ENCODE peak calls at places on chromosomes 2 and 18, in nine cellular contexts. B is fibroblast of lung, M is PC-3, C is astrocyte of the spinal cord, T is kidney epithelial cell, J is thoracic aorta, F is OCI-LY7, E is upper lobe of right lung, D is AG10803. N is an unnamed sample.

GRCh38 chr2:232860593-232861241 is 9.3 kb upstream of the SNORC start:
- DNase-seq in F (no peak), D (no peak), T (no peak), J (no peak), B (peak; percentile 50), C (peak; percentile 16), M (peak; percentile 25), E (no peak), N (no peak)

GRCh38 chr2:219058541-219059374 is 2.0 kb downstream of the IHH start:
- DNase-seq in J (no peak), E (peak; percentile 92), B (peak; percentile 5), D (no peak), T (no peak), M (peak; percentile 22), F (no peak), C (no peak), N (no peak)

GRCh38 chr18:54020346-54020745 is 204.1 kb downstream of the MBD2 start:
- DNase-seq in E (no peak), J (no peak), F (no peak), T (no peak), M (no peak), C (peak; percentile 60), D (peak; percentile 33), B (peak; percentile 25), N (no peak)

GRCh38 chr2:30786923-30787685 is 20.1 kb downstream of the CAPN13 start:
- DNase-seq in J (no peak), C (no peak), T (no peak), E (no peak), M (no peak), F (no peak), D (no peak), B (no peak), N (no peak)

GRCh38 chr2:71925268-71926097 is 222.2 kb downstream of the CYP26B1 start:
- DNase-seq in J (no peak), T (no peak), D (no peak), B (no peak), F (no peak), M (no peak), E (peak; percentile 31), C (no peak), N (no peak)

GRCh38 chr2:96408631-96409542 is 73.3 kb downstream of the NCAPH start:
- DNase-seq in F (peak; percentile 10), C (peak; percentile 47), T (peak; percentile 43), D (no peak), E (peak; percentile 30), J (peak; percentile 25), B (peak; percentile 80), M (peak; percentile 53), N (no peak)

GRCh38 chr2:239440511-239440959 is 39.7 kb upstream of the HDAC4 start:
- DNase-seq in B (no peak), J (no peak), F (no peak), M (no peak), D (no peak), T (no peak), C (peak; percentile 31), E (no peak), N (no peak)

GRCh38 chr2:210963386-210963785 is 407.0 kb downstream of the CPS1 start:
- DNase-seq in M (no peak), J (no peak), T (no peak), D (no peak), C (no peak), B (no peak), F (no peak), E (no peak), N (no peak)

GRCh38 chr18:75235891-75236290 is 25.3 kb downstream of the TSHZ1 start:
- DNase-seq in F (no peak), J (no peak), B (no peak), E (no peak), M (no peak), C (no peak), D (no peak), T (no peak), N (no peak)

GRCh38 chr2:118990757-118991545 is 49.0 kb downstream of the MARCO start:
- DNase-seq in D (no peak), T (no peak), J (no peak), C (no peak), M (no peak), F (no peak), E (peak; percentile 52), B (no peak), N (no peak)

GRCh38 chr2:118989481-118989880 is 47.5 kb downstream of the MARCO start:
- DNase-seq in M (peak; percentile 74), C (no peak), J (no peak), E (no peak), D (no peak), F (no peak), B (no peak), T (no peak), N (no peak)

GRCh38 chr2:118993392-118993752 is 51.4 kb downstream of the MARCO start:
- DNase-seq in M (no peak), T (no peak), D (no peak), F (no peak), C (no peak), E (no peak), B (no peak), J (no peak), N (no peak)

GRCh38 chr2:118992740-118993391 is 50.9 kb downstream of the MARCO start:
- DNase-seq in J (no peak), C (no peak), B (no peak), F (no peak), E (peak; percentile 20), M (peak; percentile 85), T (no peak), D (no peak), N (no peak)

GRCh38 chr2:118991554-118991953 is 49.6 kb downstream of the MARCO start:
- DNase-seq in J (no peak), B (no peak), D (no peak), T (no peak), E (peak; percentile 21), M (no peak), C (no peak), F (no peak), N (no peak)
- TF ChIP-seq CTCF in J (no peak), B (no peak), D (no peak), T (no peak), E (no peak), M (no peak), C (no peak), F (no peak), N (no peak)

GRCh38 chr18:62610509-62611394 is 87.9 kb downstream of the ZCCHC2 start:
- DNase-seq in M (no peak), F (no peak), B (no peak), T (no peak), J (no peak), E (no peak), D (no peak), C (no peak), N (no peak)

GRCh38 chr18:62614499-62614898 is 91.7 kb downstream of the ZCCHC2 start:
- DNase-seq in D (no peak), J (no peak), B (no peak), M (no peak), F (no peak), C (no peak), T (no peak), E (no peak), N (no peak)

GRCh38 chr18:62612246-62612645 is 89.4 kb downstream of the ZCCHC2 start:
- DNase-seq in T (no peak), F (no peak), J (no peak), M (no peak), B (no peak), E (no peak), C (no peak), D (no peak), N (no peak)

GRCh38 chr18:62612721-62613120 is 89.9 kb downstream of the ZCCHC2 start:
- DNase-seq in F (no peak), C (no peak), T (no peak), D (no peak), J (no peak), M (no peak), B (no peak), E (no peak), N (no peak)

GRCh38 chr18:62611395-62612241 is 88.8 kb downstream of the ZCCHC2 start:
- DNase-seq in B (no peak), F (no peak), D (no peak), E (no peak), T (no peak), M (no peak), C (peak; percentile 1), J (no peak), N (no peak)
- H3K4me3 ChIP-seq in B (no peak overlapping the region), F (no peak overlapping the region), D (no peak overlapping the region), E (peak overlapping the region; percentile 5), T (peak overlapping the region; percentile 27), M (no peak overlapping the region), C (no peak overlapping the region), J (peak overlapping the region; percentile 61), N (no peak overlapping the region)

GRCh38 chr18:62245699-62246098 is 58.6 kb downstream of the RELCH start:
- DNase-seq in B (no peak), T (no peak), J (no peak), C (no peak), M (peak; percentile 3), E (no peak), F (no peak), D (no peak), N (no peak)
- TF ChIP-seq CTCF in B (peak; percentile 21), T (no peak), J (no peak), C (no peak), M (peak; percentile 28), E (no peak), F (no peak), D (no peak), N (peak; percentile 15)

GRCh38 chr2:86336350-86337234 is 834 bp downstream of the REEP1 start:
- DNase-seq in D (no peak), B (no peak), F (no peak), C (no peak), J (no peak), T (no peak), E (no peak), M (no peak), N (no peak)

GRCh38 chr2:86338778-86339295 is 1.4 kb upstream of the REEP1 start:
- DNase-seq in F (no peak), C (no peak), T (no peak), E (no peak), M (no peak), B (no peak), J (no peak), D (no peak), N (no peak)

GRCh38 chr2:86333378-86333777 is 4.0 kb downstream of the REEP1 start:
- DNase-seq in M (no peak), F (no peak), D (no peak), B (no peak), J (no peak), C (no peak), E (no peak), T (no peak), N (no peak)

GRCh38 chr2:86337235-86338099 is at the start of gene REEP1:
- DNase-seq in B (peak; percentile 13), M (no peak), D (no peak), E (no peak), C (peak; percentile 1), F (no peak), T (no peak), J (no peak), N (no peak)

DNA sequence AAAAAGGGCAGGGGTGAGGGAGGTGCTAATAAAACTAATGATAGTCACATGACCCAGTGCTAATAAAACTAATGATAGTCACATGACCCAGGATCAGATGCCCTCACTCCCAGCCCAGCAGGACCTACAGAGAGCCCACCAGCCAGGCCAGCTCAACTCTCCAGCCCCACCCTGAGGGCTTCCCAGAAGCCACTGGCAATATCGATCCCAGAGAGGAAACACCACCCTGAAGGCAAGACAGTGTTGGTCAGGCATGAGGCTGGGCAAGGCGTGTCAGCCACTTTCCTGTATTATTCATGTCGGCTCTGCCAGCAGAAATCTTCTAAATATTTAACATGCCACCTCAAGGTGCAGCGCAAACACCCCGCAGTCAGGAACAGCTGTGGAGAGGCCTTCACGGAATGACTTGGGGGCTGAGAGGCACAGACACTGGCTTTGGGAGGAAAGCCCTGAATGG is 1.5 kb downstream of the REEP1 start:
- DNase-seq in T (no peak), B (no peak), D (no peak), C (no peak), E (no peak), F (no peak), J (no peak), M (no peak), N (no peak)
- H3K4me3 ChIP-seq in T (no peak overlapping the region), B (no peak overlapping the region), D (no peak overlapping the region), C (no peak overlapping the region), E (no peak overlapping the region), F (no peak overlapping the region), J (peak overlapping the region; percentile 76), M (no peak overlapping the region), N (no peak overlapping the region)

N was measured in GM12864.